ENCODE peak calls at places on chromosomes 1 and 21, in four cellular contexts. L is body of pancreas, A is upper lobe of left lung, Z is stomach. T is an unnamed sample.

GRCh38 chr21:44564886-44565598 is 6.4 kb upstream of the KRTAP10-3 start:
- DNase-seq in A (no peak), Z (no peak), L (no peak), T (no peak)

GRCh38 chr1:150151291-150152181 is 1.8 kb downstream of the PLEKHO1 start:
- DNase-seq in L (no peak), A (peak; percentile 65), Z (peak; percentile 31), T (no peak)

GRCh38 chr1:37628026-37628556 is 6.6 kb downstream of the RSPO1 start:
- DNase-seq in Z (no peak), L (no peak), A (no peak), T (no peak)

GRCh38 chr21:19540287-19540686 is 1136.7 kb upstream of the TMPRSS15 start:
- DNase-seq in A (no peak), L (no peak), Z (no peak), T (no peak)

GRCh38 chr1:10866314-10867091 is 70.1 kb upstream of the CASZ1 start:
- DNase-seq in L (no peak), A (no peak), Z (no peak), T (no peak)

GRCh38 chr1:106536741-106537140 is 519.7 kb upstream of the PRMT6 start:
- DNase-seq in L (no peak), A (no peak), Z (no peak), T (no peak)

GRCh38 chr1:231691618-231692259 is 65.1 kb downstream of the DISC1 start:
- DNase-seq in A (peak; percentile 77), L (no peak), Z (no peak), T (no peak)

GRCh38 chr1:55007626-55008025 is 8.9 kb downstream of the BSND start:
- DNase-seq in L (no peak), A (no peak), Z (no peak), T (no peak)

GRCh38 chr1:98388431-98388830 is 273.1 kb upstream of the SNX7 start:
- DNase-seq in Z (no peak), L (no peak), A (no peak), T (no peak)

GRCh38 chr1:113396102-113396501 is 5.8 kb downstream of the MAGI3 start:
- DNase-seq in L (no peak), Z (no peak), A (no peak), T (no peak)

GRCh38 chr1:66240491-66241484 is 293.2 kb upstream of the SGIP1 start:
- DNase-seq in Z (no peak), L (no peak), A (no peak), T (no peak)

GRCh38 chr1:66243548-66244130 is 290.3 kb upstream of the SGIP1 start:
- DNase-seq in A (no peak), Z (no peak), L (no peak), T (no peak)

GRCh38 chr1:66239834-66240233 is 294.1 kb upstream of the SGIP1 start:
- DNase-seq in Z (no peak), L (no peak), A (no peak), T (no peak)

GRCh38 chr1:66242646-66243547 is 291.1 kb upstream of the SGIP1 start:
- DNase-seq in L (peak; percentile 81), Z (peak; percentile 91), A (peak; percentile 48), T (peak; percentile 88)

DNA sequence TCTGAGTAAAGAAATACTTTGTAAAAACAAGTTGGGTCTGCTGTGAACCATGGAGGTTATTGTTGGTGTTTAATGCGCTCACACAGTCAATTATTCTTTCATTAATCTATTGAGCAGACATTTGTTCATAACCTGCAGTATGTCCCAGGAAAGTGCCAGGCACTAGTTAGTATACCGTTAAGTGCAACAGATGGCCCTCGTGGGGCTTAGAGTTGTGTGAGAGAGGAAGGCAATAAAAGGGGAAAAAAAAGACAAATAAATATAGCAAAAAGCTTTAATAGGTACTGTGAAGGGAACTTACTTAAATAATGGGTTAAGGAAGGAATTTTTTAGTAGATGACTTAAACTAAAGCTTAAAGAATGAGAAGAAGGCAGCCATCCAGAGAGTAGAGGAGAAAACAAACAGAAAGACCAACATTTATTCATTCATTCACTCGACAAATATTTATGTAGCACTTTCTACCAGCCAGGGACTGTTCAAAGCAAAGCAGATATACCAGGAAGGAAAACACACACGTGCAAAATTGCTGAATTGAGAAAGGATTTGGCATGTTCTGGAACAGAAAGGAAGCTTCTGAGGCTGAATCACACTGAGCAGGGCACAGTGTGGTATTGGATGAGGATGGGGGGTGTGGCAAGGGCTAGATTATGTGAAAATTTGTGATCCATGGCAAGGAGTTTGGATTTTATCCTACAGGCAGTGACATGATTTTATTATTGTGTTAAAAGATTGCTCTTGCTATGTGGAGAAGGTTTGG is 296.1 kb upstream of the SGIP1 start:
- DNase-seq in A (no peak), Z (no peak), L (no peak), T (no peak)
- H3K27ac ChIP-seq in A (no peak overlapping the region), Z (no peak overlapping the region), L (no peak overlapping the region), T (no peak overlapping the region)

GRCh38 chr1:248152056-248152827 is 7.3 kb downstream of the OR2M5 start:
- DNase-seq in L (no peak), Z (no peak), A (no peak), T (no peak)
- H3K9me3 ChIP-seq in L (no peaks in the 10 kb centered on the region), Z (no peaks in the 10 kb centered on the region), A (no peaks in the 10 kb centered on the region), T (no peaks in the 10 kb centered on the region)

DNA sequence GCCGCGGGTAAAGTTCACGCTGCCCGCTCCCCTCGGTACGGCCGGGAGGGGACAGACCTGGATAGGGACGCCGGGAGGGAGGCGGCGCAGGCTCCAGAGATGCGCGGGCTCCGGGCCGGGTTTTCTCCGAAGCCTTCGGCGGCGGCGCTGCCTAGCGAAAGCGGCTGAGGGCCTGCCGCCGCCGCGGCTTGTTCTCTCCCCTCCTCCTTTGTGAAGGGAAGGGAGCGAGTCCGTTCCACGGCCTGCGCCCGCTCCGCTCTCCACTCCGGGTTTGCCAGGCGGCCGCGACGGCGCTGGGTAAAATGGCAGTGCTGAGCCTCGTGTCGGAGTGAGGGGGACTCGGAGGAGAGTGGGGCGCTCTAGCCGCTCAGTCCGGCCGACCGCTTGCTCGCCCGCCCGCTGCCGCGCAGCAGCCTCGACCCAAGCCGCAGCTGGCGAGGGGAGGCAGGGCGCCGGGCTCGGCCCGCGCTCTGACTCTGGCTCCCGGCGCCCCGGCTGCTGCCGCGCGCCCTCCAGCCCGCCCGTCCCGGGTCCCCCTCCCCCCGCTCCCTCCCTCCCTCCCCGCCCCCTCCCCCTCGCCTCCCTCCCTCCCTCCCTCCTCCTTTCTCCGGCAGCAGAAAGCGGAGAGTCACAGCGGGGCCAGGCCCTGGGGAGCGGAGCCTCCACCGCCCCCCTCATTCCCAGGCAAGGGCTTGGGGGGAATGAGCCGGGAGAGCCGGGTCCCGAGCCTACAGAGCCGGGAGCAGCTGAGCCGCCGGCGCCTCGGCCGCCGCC is at the start of gene ARID1A:
- DNase-seq in L (peak; percentile 97), Z (peak; percentile 96), A (peak; percentile 99), T (peak; percentile 96)
- TF ChIP-seq POLR2A in L (peak; percentile 87), Z (no peak), A (peak; percentile 72), T (peak; percentile 90)

GRCh38 chr1:156090138-156090821 is 8.0 kb upstream of the MEX3A start:
- DNase-seq in L (no peak), A (no peak), Z (no peak), T (no peak)
- H3K27ac ChIP-seq in L (no peak overlapping the region), A (no peak overlapping the region), Z (no peak overlapping the region), T (no peak overlapping the region)

DNA sequence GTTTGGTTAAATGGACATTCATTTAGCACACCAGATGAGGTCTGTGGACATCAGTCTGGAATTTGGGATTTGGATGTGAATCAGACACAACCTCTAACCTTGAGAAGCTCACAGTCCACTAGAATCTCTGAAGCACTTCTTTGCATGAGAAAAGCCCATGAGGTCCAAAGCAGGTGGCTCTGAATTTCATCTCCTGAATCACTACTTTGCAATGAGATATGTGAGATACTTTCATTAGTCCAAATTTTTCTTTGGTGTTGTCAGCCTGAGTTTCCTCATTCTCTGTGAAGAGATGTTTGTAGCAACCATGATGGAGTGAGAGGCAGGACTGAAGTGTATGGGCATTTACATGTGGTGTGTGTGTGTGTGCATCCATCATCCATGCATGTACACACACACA is 16.5 kb upstream of the LCE2D start:
- DNase-seq in A (no peak), Z (no peak), L (no peak), T (no peak)
- H3K9me3 ChIP-seq in A (no peaks in the 10 kb centered on the region), Z (no peaks in the 10 kb centered on the region), L (no peaks in the 10 kb centered on the region), T (no peaks in the 10 kb centered on the region)

T was measured in right lobe of liver.